ENCODE peak calls at places on chromosomes 11 and 22, in eight cellular contexts. P is activated CD4-positive, alpha-beta T cell treated with anti-CD3 and anti-CD28 coated beads for 4 hours; D is iris pigment epithelial cell; Y is iPS-NIHi11; K is globus pallidus; R is activated naive CD4-positive, alpha-beta T cell treated with Interleukin-2 at 50 U/mL for 16 hours; U is tibial nerve; O is DMS153. G is an unnamed sample.

GRCh38 chr11:43376594-43376993 is 17.9 kb downstream of the TTC17 start:
- DNase-seq in P (no peak), D (peak), Y (no peak), K (no peak), R (no peak), U (no peak), O (no peak), G (peak)

GRCh38 chr22:24466831-24467249 is 28.3 kb upstream of the UPB1 start:
- DNase-seq in P (no peak), D (peak), Y (peak), K (peak), R (no peak), U (no peak), O (no peak), G (peak)

GRCh38 chr22:23389271-23390071 is 190.6 kb downstream of the IGLL1 start:
- DNase-seq in P (no peak), D (no peak), Y (peak), K (no peak), R (peak), U (no peak), O (no peak), G (no peak)

GRCh38 chr22:30305906-30306628 is 16.8 kb upstream of the CASTOR1 start:
- DNase-seq in P (no peak), D (peak), Y (no peak), K (no peak), R (no peak), U (no peak), O (no peak), G (no peak)

GRCh38 chr22:23070418-23071162 is at the start of gene GNAZ:
- DNase-seq in P (peak), D (no peak), Y (peak), K (peak), R (peak), U (no peak), O (peak), G (no peak)

GRCh38 chr22:44957267-44957905 is 52.4 kb downstream of the PHF21B start:
- DNase-seq in P (no peak), D (peak), Y (peak), K (no peak), R (no peak), U (no peak), O (no peak), G (no peak)

GRCh38 chr22:48713266-48714205 is 1114.1 kb downstream of the BRD1 start:
- DNase-seq in P (no peak), D (no peak), Y (no peak), K (no peak), R (no peak), U (no peak), O (no peak), G (no peak)

GRCh38 chr11:47659273-47659672 is 16.9 kb upstream of the MTCH2 start:
- DNase-seq in P (no peak), D (no peak), Y (no peak), K (no peak), R (no peak), U (no peak), O (no peak), G (peak)

GRCh38 chr11:64621283-64622019 is 30.4 kb downstream of the SLC22A12 start:
- DNase-seq in P (no peak), D (no peak), Y (no peak), K (no peak), R (no peak), U (no peak), O (no peak), G (no peak)

GRCh38 chr11:57071829-57072228 is 83.1 kb downstream of the OR5AK2 start:
- DNase-seq in P (no peak), D (peak), Y (no peak), K (no peak), R (no peak), U (no peak), O (no peak), G (peak)

GRCh38 chr11:12092714-12093113 is 17.7 kb upstream of the MICAL2 start:
- DNase-seq in P (no peak), D (no peak), Y (no peak), K (peak), R (no peak), U (no peak), O (peak), G (no peak)

GRCh38 chr22:46908641-46909107 is 146.2 kb downstream of the TBC1D22A start:
- DNase-seq in P (no peak), D (no peak), Y (peak), K (no peak), R (no peak), U (no peak), O (no peak), G (no peak)

GRCh38 chr11:9158898-9159391 is 67.5 kb upstream of the SCUBE2 start:
- DNase-seq in P (no peak), D (peak), Y (no peak), K (no peak), R (no peak), U (no peak), O (no peak), G (peak)

GRCh38 chr11:23406131-23406819 is 546.0 kb upstream of the CCDC179 start:
- DNase-seq in P (no peak), D (no peak), Y (peak), K (no peak), R (no peak), U (no peak), O (no peak), G (no peak)

GRCh38 chr11:8038393-8038792 is 42.6 kb upstream of the TUB start:
- DNase-seq in P (no peak), D (no peak), Y (no peak), K (no peak), R (no peak), U (no peak), O (no peak), G (no peak)

GRCh38 chr11:14537134-14537599 is 17.0 kb upstream of the PSMA1 start:
- DNase-seq in P (peak), D (peak), Y (peak), K (no peak), R (peak), U (no peak), O (peak), G (peak)

GRCh38 chr11:96119211-96119610 is 195.3 kb upstream of the MTMR2 start:
- DNase-seq in P (no peak), D (no peak), Y (no peak), K (no peak), R (no peak), U (no peak), O (no peak), G (no peak)

GRCh38 chr11:88701816-88702215 is 364.0 kb downstream of the GRM5 start:
- DNase-seq in P (no peak), D (no peak), Y (no peak), K (no peak), R (no peak), U (no peak), O (no peak), G (no peak)

GRCh38 chr22:19805821-19806212 is 45.2 kb downstream of the TBX1 start:
- DNase-seq in P (no peak), D (no peak), Y (no peak), K (no peak), R (no peak), U (no peak), O (no peak), G (no peak)

GRCh38 chr11:106457727-106458126 is 380.3 kb downstream of the AASDHPPT start:
- DNase-seq in P (no peak), D (peak), Y (no peak), K (no peak), R (no peak), U (no peak), O (no peak), G (peak)

G was measured in fibroblast of pulmonary artery.